ENCODE peak calls at places on chromosomes 13 and 19, in five cellular contexts. V is tibial nerve, S is ovary, C is breast epithelium, F is spleen. I is an unnamed sample. For H3K36me3, the result is how much of the 10 kb centered on the place peaks cover.

GRCh38 chr19:14505488-14506239 is 9.7 kb upstream of the GIPC1 start:
- DNase-seq in F (peak), S (no peak), V (no peak), C (peak), I (no peak)

GRCh38 chr13:33330483-33330882 is 44.9 kb upstream of the STARD13 start:
- DNase-seq in C (no peak), V (no peak), S (no peak), F (no peak), I (no peak)

GRCh38 chr13:30676672-30677071 is 58.7 kb upstream of the ALOX5AP start:
- DNase-seq in F (no peak), V (no peak), C (no peak), S (no peak), I (no peak)

GRCh38 chr13:92473736-92474465 is 752.7 kb upstream of the GPC6 start:
- DNase-seq in V (no peak), F (no peak), S (no peak), C (no peak), I (no peak)

GRCh38 chr13:105202384-105202783 is 1333.1 kb downstream of the EFNB2 start:
- DNase-seq in S (no peak), F (no peak), V (no peak), C (no peak), I (no peak)

GRCh38 chr13:85528578-85529215 is 270.5 kb downstream of the SLITRK6 start:
- DNase-seq in V (no peak), C (no peak), S (no peak), F (no peak), I (no peak)

GRCh38 chr13:46388846-46389245 is 1.8 kb upstream of the RUBCNL start:
- DNase-seq in V (no peak), F (no peak), C (no peak), S (no peak), I (no peak)

GRCh38 chr19:50967924-50968708 is 1.3 kb downstream of the KLK6 start:
- DNase-seq in S (no peak), F (no peak), V (no peak), C (no peak), I (no peak)

GRCh38 chr19:45681391-45682015 is 10.2 kb downstream of the SNRPD2 start:
- DNase-seq in S (peak), V (peak), C (peak), F (peak), I (peak)

GRCh38 chr13:20090349-20090748 is 70.5 kb downstream of the GJA3 start:
- DNase-seq in S (no peak), V (no peak), C (no peak), F (no peak), I (no peak)

GRCh38 chr19:22427587-22428298 is 5.6 kb upstream of the ZNF98 start:
- DNase-seq in C (peak), S (no peak), F (no peak), V (no peak), I (no peak)

GRCh38 chr13:110483386-110483785 is 78.1 kb downstream of the RAB20 start:
- DNase-seq in F (no peak), S (no peak), C (no peak), V (no peak), I (no peak)

GRCh38 chr19:51127032-51127431 is 2.3 kb downstream of the SIGLEC9 start:
- DNase-seq in V (no peak), F (peak), C (no peak), S (no peak), I (no peak)

GRCh38 chr19:53076984-53077383 is 26.2 kb downstream of the ZNF160 start:
- DNase-seq in S (no peak), V (no peak), C (no peak), F (no peak), I (peak)

GRCh38 chr19:50462970-50463369 is 13.3 kb upstream of the EMC10 start:
- DNase-seq in V (no peak), S (no peak), F (no peak), C (no peak), I (no peak)

GRCh38 chr19:43476606-43477005 is 11.2 kb upstream of the LYPD3 start:
- DNase-seq in S (no peak), V (no peak), C (no peak), F (no peak), I (no peak)

GRCh38 chr19:54882758-54883157 is 8.7 kb downstream of the FCAR start:
- DNase-seq in F (no peak), V (no peak), C (no peak), S (no peak), I (no peak)

GRCh38 chr13:111210488-111210887 is 95.4 kb downstream of the ARHGEF7 start:
- DNase-seq in C (no peak), F (no peak), S (no peak), V (no peak), I (peak)

GRCh38 chr13:63901630-63902029 is 2486.0 kb upstream of the PCDH20 start:
- DNase-seq in F (no peak), C (no peak), S (no peak), V (no peak), I (no peak)

GRCh38 chr19:46481187-46481586 is 9.8 kb upstream of the PNMA8A start:
- DNase-seq in C (no peak), V (no peak), F (no peak), S (no peak), I (no peak)

GRCh38 chr19:43596842-43597461 is 557 bp downstream of the ZNF576 start:
- DNase-seq in V (no peak), S (no peak), F (no peak), C (no peak), I (no peak)

GRCh38 chr19:1265611-1266115 is 3.5 kb upstream of the CIRBP start:
- DNase-seq in S (peak), F (peak), C (no peak), V (no peak), I (peak)
- H3K4me3 ChIP-seq in S (peak), F (peak), C (peak), V (peak), I (peak)

GRCh38 chr13:21999666-22000065 is 328.8 kb downstream of the FGF9 start:
- DNase-seq in V (no peak), S (no peak), F (no peak), C (no peak), I (no peak)
- TF ChIP-seq POLR2A in V (no peak), S (no peak), F (no peak), C (no peak), I (no peak)

DNA sequence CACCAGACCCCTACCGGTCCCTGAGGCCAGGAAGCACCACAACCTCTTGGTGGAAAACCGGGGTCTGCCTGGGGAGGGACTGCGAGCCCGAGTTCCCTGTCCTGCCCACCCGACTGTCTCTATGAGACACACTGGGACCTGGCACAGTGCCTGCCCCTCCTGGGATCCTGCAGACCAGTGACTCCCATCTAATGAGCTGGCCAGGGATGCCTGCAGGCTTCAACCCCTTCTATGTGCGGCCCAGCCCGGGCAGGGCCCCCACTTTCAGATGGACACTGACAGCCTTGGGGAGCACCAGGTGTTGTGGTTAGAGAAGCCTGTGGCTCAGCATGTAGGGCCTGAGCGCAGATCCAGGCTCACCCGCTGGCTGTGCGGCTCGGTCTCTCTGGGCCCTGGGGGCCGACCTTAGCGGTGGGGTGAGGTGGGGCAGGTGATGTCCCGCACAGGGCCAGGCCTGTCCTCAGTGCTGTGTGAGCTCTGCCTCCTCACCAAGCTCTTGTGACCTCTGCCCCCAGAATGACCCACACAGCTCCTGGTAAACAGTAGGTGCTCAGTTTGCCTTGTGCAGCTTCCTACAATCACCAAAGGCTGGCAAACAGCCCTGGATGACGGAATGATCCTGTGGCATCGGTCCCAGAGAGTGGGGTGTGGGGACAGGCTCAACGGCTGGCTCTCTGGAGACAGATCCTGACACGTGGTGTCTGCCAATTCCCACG is 17.9 kb upstream of the CACTIN start:
- DNase-seq in V (peak), F (no peak), C (peak), S (no peak), I (no peak)
- H3K36me3 ChIP-seq in V (half or more), F (half or more), C (under half), S (under half), I (half or more)

GRCh38 chr19:35557539-35558399 is 5.7 kb downstream of the ATP4A start:
- DNase-seq in S (peak), C (peak), F (peak), V (no peak), I (peak)

GRCh38 chr19:35559781-35560180 is 3.7 kb downstream of the ATP4A start:
- DNase-seq in S (no peak), F (peak), C (no peak), V (no peak), I (no peak)

GRCh38 chr19:35560271-35560670 is 3.2 kb downstream of the ATP4A start:
- DNase-seq in C (no peak), S (no peak), F (peak), V (no peak), I (no peak)

GRCh38 chr19:35559281-35559659 is 4.2 kb downstream of the ATP4A start:
- DNase-seq in F (peak), C (no peak), S (no peak), V (no peak), I (no peak)

DNA sequence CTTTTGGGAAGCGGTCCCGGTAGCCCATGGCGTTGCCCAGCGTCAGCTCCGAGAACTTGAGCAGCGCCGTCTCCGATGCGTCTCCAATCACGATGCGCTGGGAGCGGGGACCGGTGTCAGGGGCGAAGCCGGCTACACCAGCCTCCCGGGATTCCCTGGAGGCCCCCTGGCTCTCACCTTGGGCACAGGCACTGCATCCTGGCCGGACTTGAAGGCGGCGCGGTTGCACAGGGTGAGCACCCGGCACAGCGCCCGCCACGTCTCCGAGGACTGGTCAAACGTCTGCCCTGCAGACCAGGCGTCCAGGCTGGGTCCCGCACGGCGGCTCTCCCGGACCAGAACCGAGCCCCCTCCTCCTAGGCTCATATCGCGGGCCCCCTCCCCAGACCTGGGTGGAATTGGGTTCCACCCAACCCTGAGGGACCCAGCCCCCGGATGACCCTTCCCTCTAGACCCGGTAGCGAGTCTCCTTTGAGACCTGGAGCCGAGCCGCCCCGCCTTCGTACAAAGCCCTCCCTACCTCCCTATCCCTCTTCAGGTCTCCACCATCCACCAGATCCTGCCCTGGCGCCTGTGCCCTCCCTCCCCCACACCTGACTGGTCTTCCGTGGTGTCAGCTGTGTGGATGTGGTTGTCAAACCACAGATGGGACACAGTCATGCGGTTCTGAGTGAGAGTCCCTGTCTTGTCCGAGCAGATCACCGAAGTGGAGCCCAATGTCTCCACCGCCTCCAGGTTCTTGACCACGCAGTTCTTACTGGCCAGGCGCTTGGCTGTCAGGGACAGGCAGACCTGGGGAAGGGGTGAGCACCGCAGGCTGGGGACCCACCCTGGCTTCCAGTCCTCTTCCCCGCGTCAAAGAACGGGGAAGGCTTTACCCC is 4.8 kb downstream of the ATP4A start:
- DNase-seq in S (no peak), V (no peak), F (peak), C (no peak), I (no peak)
- H3K4me3 ChIP-seq in S (no peak), V (no peak), F (peak), C (peak), I (no peak)

GRCh38 chr13:55627221-55627620 is 1513.5 kb upstream of the PRR20A start:
- DNase-seq in C (no peak), S (no peak), F (no peak), V (no peak), I (no peak)

DNA sequence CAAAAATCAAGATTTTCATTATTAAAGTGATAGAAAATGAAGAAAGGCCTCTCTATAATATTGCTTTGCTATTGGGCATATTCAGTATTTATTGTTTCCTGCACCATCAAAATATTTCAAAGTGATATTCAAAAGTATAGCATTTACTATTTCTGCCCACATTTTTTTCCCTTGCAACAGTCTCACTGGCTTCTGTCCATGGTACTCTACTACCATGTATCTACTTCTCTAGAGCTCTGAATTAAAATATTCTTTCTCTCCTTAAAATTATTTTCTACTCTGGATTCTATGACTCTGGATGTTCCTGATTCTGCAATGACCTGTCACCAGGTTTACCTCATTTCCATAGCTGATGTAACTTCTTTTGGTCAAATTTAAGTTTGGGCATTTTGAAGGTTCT is 1508.3 kb upstream of the PRR20A start:
- DNase-seq in C (no peak), F (no peak), V (no peak), S (no peak), I (no peak)
- TF ChIP-seq POLR2A in C (no peak), F (no peak), V (no peak), S (no peak), I (no peak)

GRCh38 chr19:5605362-5605761 is 17.2 kb downstream of the SAFB2 start:
- DNase-seq in V (no peak), S (no peak), F (peak), C (no peak), I (no peak)
- H3K36me3 ChIP-seq in V (half or more), S (under half), F (half or more), C (under half), I (half or more)

I was measured in heart left ventricle.